ENCODE peak calls at places on chromosome 17, in nine cellular contexts. F, A, J, Y, N, Q, T, V and Z are unnamed samples.
A peak's percentile ranks its signal among the peaks of the same experiment; 100 is the strongest.

GRCh38 chr17:48594412-48595106 is 980 bp upstream of the HOXB5 start:
- DNase-seq in J (no peak), Y (no peak), A (no peak), N (no peak), V (no peak), Q (no peak), F (no peak), T (no peak), Z (no peak)

GRCh38 chr17:73705594-73705993 is 61.3 kb upstream of the SDK2 start:
- DNase-seq in Q (no peak), T (no peak), F (no peak), J (peak; percentile 74), N (peak; percentile 59), A (peak; percentile 20), V (no peak), Y (no peak), Z (no peak)

GRCh38 chr17:28519236-28519635 is 13.1 kb downstream of the FOXN1 start:
- DNase-seq in Y (no peak), F (no peak), Q (no peak), A (no peak), N (no peak), J (no peak), T (no peak), V (peak; percentile 94), Z (no peak)

GRCh38 chr17:11880714-11881113 is 116.6 kb downstream of the ZNF18 start:
- DNase-seq in Y (no peak), J (no peak), A (no peak), T (no peak), F (no peak), V (no peak), N (no peak), Q (peak; percentile 41), Z (no peak)

GRCh38 chr17:81405382-81406005 is 10.2 kb downstream of the BAHCC1 start:
- DNase-seq in J (no peak), T (no peak), V (no peak), N (no peak), A (no peak), Q (no peak), Y (no peak), F (peak; percentile 91), Z (peak; percentile 93)

GRCh38 chr17:72117748-72118587 is 2.9 kb upstream of the SOX9 start:
- DNase-seq in Q (no peak), N (no peak), F (no peak), V (no peak), Y (no peak), A (peak; percentile 46), J (no peak), T (no peak), Z (no peak)

GRCh38 chr17:77049440-77049839 is 91.3 kb upstream of the SEC14L1 start:
- DNase-seq in J (no peak), N (peak; percentile 88), T (no peak), A (no peak), V (no peak), Y (no peak), F (no peak), Q (no peak), Z (no peak)

GRCh38 chr17:77609553-77610517 is 348.7 kb upstream of the TNRC6C start:
- DNase-seq in N (no peak), Y (no peak), A (no peak), V (peak; percentile 68), T (no peak), F (no peak), Q (no peak), J (no peak), Z (no peak)

GRCh38 chr17:67779098-67779672 is 46.1 kb upstream of the BPTF start:
- DNase-seq in A (peak; percentile 59), Q (peak; percentile 83), Y (no peak), V (no peak), N (no peak), J (peak; percentile 34), F (peak; percentile 77), T (no peak), Z (peak; percentile 46)

GRCh38 chr17:74639704-74640142 is 16.2 kb upstream of the CD300E start:
- DNase-seq in N (no peak), Y (no peak), F (no peak), Q (no peak), J (no peak), V (peak; percentile 17), A (no peak), T (no peak), Z (no peak)

GRCh38 chr17:79951361-79952264 is 84.1 kb downstream of the TBC1D16 start:
- DNase-seq in Q (no peak), F (peak; percentile 75), Y (peak; percentile 77), V (no peak), T (no peak), N (peak; percentile 54), J (no peak), A (peak; percentile 58), Z (peak; percentile 83)

GRCh38 chr17:47604268-47604927 is 45.3 kb upstream of the KPNB1 start:
- DNase-seq in J (no peak), T (no peak), N (peak; percentile 93), Q (no peak), F (no peak), A (no peak), V (no peak), Y (no peak), Z (peak; percentile 71)

GRCh38 chr17:20784100-20784665 is 204.7 kb downstream of the CDRT15L2 start:
- DNase-seq in T (no peak), Y (no peak), J (no peak), N (no peak), F (no peak), V (no peak), Q (no peak), A (no peak), Z (no peak)

GRCh38 chr17:78316115-78316866 is 43.6 kb downstream of the SOCS3 start:
- DNase-seq in Q (no peak), N (no peak), A (no peak), J (no peak), V (no peak), Y (no peak), F (no peak), T (no peak), Z (no peak)

GRCh38 chr17:35713069-35713728 is 18.2 kb upstream of the RASL10B start:
- DNase-seq in V (no peak), F (no peak), T (no peak), N (no peak), A (no peak), J (peak; percentile 79), Y (no peak), Q (no peak), Z (peak; percentile 87)

GRCh38 chr17:18953231-18953728 is 1.3 kb downstream of the SLC5A10 start:
- DNase-seq in V (no peak), T (no peak), J (no peak), Q (no peak), N (no peak), Y (no peak), F (no peak), A (no peak), Z (no peak)

GRCh38 chr17:42075789-42076188 is 22.5 kb downstream of the ZNF385C start:
- DNase-seq in F (no peak), Q (no peak), V (no peak), T (no peak), A (no peak), Y (no peak), N (no peak), J (no peak), Z (no peak)

GRCh38 chr17:81338301-81339179 is 43.4 kb upstream of the SLC38A10 start:
- DNase-seq in F (peak; percentile 70), V (no peak), Y (no peak), N (no peak), T (no peak), Q (no peak), J (no peak), A (peak; percentile 50), Z (no peak)

GRCh38 chr17:64240741-64241347 is 22.2 kb downstream of the TEX2 start:
- DNase-seq in Y (peak; percentile 83), F (peak; percentile 72), Q (no peak), A (no peak), V (no peak), N (no peak), J (peak; percentile 55), T (no peak), Z (peak; percentile 82)

GRCh38 chr17:60091908-60092331 is 13.2 kb upstream of the HEATR6 start:
- DNase-seq in Q (no peak), A (no peak), J (no peak), Y (no peak), T (no peak), F (no peak), V (no peak), N (no peak), Z (peak; percentile 84)

GRCh38 chr17:9928601-9929341 is 23.7 kb upstream of the RCVRN start:
- DNase-seq in A (peak; percentile 57), F (peak; percentile 48), N (peak; percentile 7), Q (peak; percentile 50), J (no peak), V (no peak), T (no peak), Y (no peak), Z (no peak)

GRCh38 chr17:60827920-60828319 is 150.3 kb downstream of the BCAS3 start:
- DNase-seq in V (no peak), J (no peak), Q (no peak), A (no peak), Y (no peak), N (no peak), F (no peak), T (no peak), Z (peak; percentile 87)

GRCh38 chr17:59331929-59332889 is 754 bp downstream of the YPEL2 start:
- DNase-seq in A (peak; percentile 64), N (peak; percentile 10), F (peak; percentile 76), V (no peak), J (peak; percentile 31), T (no peak), Q (peak; percentile 34), Y (peak; percentile 83), Z (peak; percentile 23)

GRCh38 chr17:8701221-8701620 is 43.4 kb downstream of the CCDC42 start:
- DNase-seq in J (no peak), A (no peak), T (no peak), N (no peak), Y (no peak), Q (no peak), V (no peak), F (no peak), Z (no peak)